ENCODE peak calls at places on chromosomes 4 and X, in four cellular contexts. E is stomach; Q is NCI-H1105; M is CD4-positive, alpha-beta T cell. W is an unnamed sample.

GRCh38 chrX:14922437-14922836 is 49.2 kb downstream of the MOSPD2 start:
- DNase-seq in E (no peak), Q (no peak), M (no peak), W (peak)

GRCh38 chrX:112211459-112211858 is 128.9 kb upstream of the TRPC5 start:
- DNase-seq in E (no peak), Q (no peak), M (no peak), W (no peak)

GRCh38 chrX:55717521-55718497 is at the start of gene RRAGB:
- DNase-seq in E (peak), Q (peak), M (peak), W (peak)

GRCh38 chrX:39773923-39774803 is 323.6 kb downstream of the BCOR start:
- DNase-seq in E (no peak), Q (no peak), M (no peak), W (peak)

GRCh38 chrX:115582871-115583729 is 22.1 kb downstream of the PLS3 start:
- DNase-seq in E (no peak), Q (no peak), M (no peak), W (peak)

GRCh38 chrX:49237060-49237459 is 1.8 kb downstream of the CCDC22 start:
- DNase-seq in E (no peak), Q (no peak), M (no peak), W (no peak)

GRCh38 chrX:31440546-31440945 is 368.7 kb upstream of the FTHL17 start:
- DNase-seq in E (no peak), Q (no peak), M (no peak), W (no peak)

GRCh38 chr4:118034061-118034785 is at the start of gene NDST3:
- DNase-seq in E (peak), Q (peak), M (no peak), W (peak)

GRCh38 chr4:40124690-40125089 is 68.0 kb downstream of the N4BP2 start:
- DNase-seq in E (no peak), Q (no peak), M (no peak), W (no peak)

GRCh38 chr4:6900181-6900812 is 9.3 kb upstream of the TBC1D14 start:
- DNase-seq in E (peak), Q (no peak), M (no peak), W (no peak)

GRCh38 chr4:77002721-77003120 is 53.2 kb downstream of the SEPTIN11 start:
- DNase-seq in E (no peak), Q (no peak), M (no peak), W (no peak)

GRCh38 chr4:87049508-87049907 is 114.7 kb downstream of the AFF1 start:
- DNase-seq in E (no peak), Q (no peak), M (no peak), W (no peak)

GRCh38 chrX:46649421-46650260 is 76.1 kb downstream of the CHST7 start:
- DNase-seq in E (peak), Q (no peak), M (no peak), W (peak)

GRCh38 chrX:115233497-115234219 is at the start of gene LRCH2:
- DNase-seq in E (no peak), Q (peak), M (no peak), W (peak)

GRCh38 chrX:132463411-132463810 is 25.4 kb downstream of the MBNL3 start:
- DNase-seq in E (no peak), Q (no peak), M (no peak), W (peak)

GRCh38 chrX:122046226-122046625 is 998.8 kb downstream of the GLUD2 start:
- DNase-seq in E (no peak), Q (no peak), M (no peak), W (peak)

GRCh38 chrX:125175991-125176390 is 143.7 kb upstream of the TEX13C start:
- DNase-seq in E (no peak), Q (no peak), M (no peak), W (no peak)

GRCh38 chr4:22593933-22594332 is 78.1 kb upstream of the ADGRA3 start:
- DNase-seq in E (no peak), Q (no peak), M (no peak), W (no peak)

GRCh38 chr4:187993827-187994226 is 1.7 kb upstream of the ZFP42 start:
- DNase-seq in E (no peak), Q (no peak), M (no peak), W (no peak)

GRCh38 chr4:3317656-3318211 is 24.9 kb downstream of the RGS12 start:
- DNase-seq in E (peak), Q (no peak), M (no peak), W (no peak)

GRCh38 chrX:51851507-51852085 is 41.8 kb upstream of the MAGED1 start:
- DNase-seq in E (no peak), Q (no peak), M (no peak), W (no peak)

GRCh38 chrX:56803849-56804681 is 75.0 kb downstream of the NBDY start:
- DNase-seq in E (no peak), Q (no peak), M (no peak), W (no peak)

GRCh38 chrX:77510007-77510406 is 62.8 kb downstream of the FGF16 start:
- DNase-seq in E (no peak), Q (no peak), M (no peak), W (no peak)

GRCh38 chr4:73729534-73730165 is 10.7 kb upstream of the CXCL8 start:
- DNase-seq in E (peak), Q (no peak), M (no peak), W (peak)

GRCh38 chr4:3233391-3234071 is 15.4 kb upstream of the MSANTD1 start:
- DNase-seq in E (no peak), Q (no peak), M (no peak), W (peak)

GRCh38 chr4:145177906-145178538 is 2.4 kb downstream of the OTUD4 start:
- DNase-seq in E (no peak), Q (no peak), M (no peak), W (peak)

GRCh38 chr4:7368296-7368695 is 66.4 kb downstream of the PSAPL1 start:
- DNase-seq in E (no peak), Q (no peak), M (no peak), W (no peak)

GRCh38 chr4:175708739-175709138 is 103.3 kb downstream of the GPM6A start:
- DNase-seq in E (no peak), Q (no peak), M (no peak), W (no peak)

GRCh38 chrX:46704767-46705386 is 54.0 kb downstream of the SLC9A7 start:
- DNase-seq in E (no peak), Q (no peak), M (no peak), W (peak)